ENCODE peak calls at places on chromosomes 11 and 22, in six cellular contexts. T is PC-9; R is IMR-90; C is effector memory CD4-positive, alpha-beta T cell; V is Panc1; Y is CD4-positive, alpha-beta memory T cell. J is an unnamed sample.
A peak's percentile ranks its signal among the peaks of the same experiment; 100 is the strongest.

GRCh38 chr11:19595840-19596751 is 116.5 kb upstream of the NAV2 start:
- DNase-seq in T (peak; percentile 16), R (peak; percentile 90), C (no peak), V (peak; percentile 10), Y (no peak), J (no peak)

GRCh38 chr11:77882396-77882795 is 61.5 kb downstream of the AAMDC start:
- DNase-seq in T (no peak), R (no peak), C (no peak), V (no peak), Y (no peak), J (no peak)

GRCh38 chr11:13286247-13286821 is 8.7 kb downstream of the BMAL1 start:
- DNase-seq in T (no peak), R (no peak), C (no peak), V (no peak), Y (no peak), J (no peak)

GRCh38 chr11:65429724-65430405 is 7.3 kb downstream of the NEAT1 start:
- DNase-seq in T (peak; percentile 56), R (peak; percentile 80), C (no peak), V (no peak), Y (peak; percentile 36), J (no peak)

GRCh38 chr11:36034572-36035331 is 90.9 kb downstream of the LDLRAD3 start:
- DNase-seq in T (peak; percentile 55), R (peak; percentile 90), C (no peak), V (no peak), Y (no peak), J (no peak)

GRCh38 chr11:119691701-119692546 is 37.1 kb downstream of the NECTIN1 start:
- DNase-seq in T (no peak), R (no peak), C (no peak), V (no peak), Y (no peak), J (no peak)

GRCh38 chr11:34637303-34637702 is 16.4 kb downstream of the EHF start:
- DNase-seq in T (no peak), R (no peak), C (no peak), V (no peak), Y (no peak), J (no peak)

GRCh38 chr11:121610706-121611105 is 157.9 kb upstream of the SORL1-AS1 start:
- DNase-seq in T (no peak), R (no peak), C (no peak), V (no peak), Y (no peak), J (no peak)

GRCh38 chr11:21514298-21514697 is 678.6 kb upstream of the ANO5 start:
- DNase-seq in T (peak; percentile 1), R (no peak), C (no peak), V (no peak), Y (no peak), J (no peak)

GRCh38 chr22:43451651-43452050 is 39.8 kb downstream of the MPPED1 start:
- DNase-seq in T (no peak), R (no peak), C (no peak), V (no peak), Y (no peak), J (no peak)
- H3K27ac ChIP-seq in T (no peak overlapping the region), R (no peak overlapping the region), C (no peak overlapping the region), V (no peak overlapping the region), Y (no peak overlapping the region), J (no peak overlapping the region)

GRCh38 chr11:125279680-125280079 is 115.1 kb downstream of the PKNOX2 start:
- DNase-seq in T (no peak), R (no peak), C (no peak), V (no peak), Y (no peak), J (no peak)
- H3K4me1 ChIP-seq in T (peaks cover 7% of the 10 kb centered on the region), R (no peaks in the 10 kb centered on the region), C (no peaks in the 10 kb centered on the region), V (no peaks in the 10 kb centered on the region), Y (no peaks in the 10 kb centered on the region), J (no peaks in the 10 kb centered on the region)

GRCh38 chr11:62539238-62539925 is 7.2 kb downstream of the AHNAK start:
- DNase-seq in T (peak; percentile 94), R (peak; percentile 93), C (no peak), V (no peak), Y (peak; percentile 26), J (no peak)
- H3K4me3 ChIP-seq in T (peak overlapping the region; percentile 36), R (no peak overlapping the region), C (peak overlapping the region; percentile 39), V (peak overlapping the region; percentile 80), Y (peak overlapping the region; percentile 44), J (no peak overlapping the region)

DNA sequence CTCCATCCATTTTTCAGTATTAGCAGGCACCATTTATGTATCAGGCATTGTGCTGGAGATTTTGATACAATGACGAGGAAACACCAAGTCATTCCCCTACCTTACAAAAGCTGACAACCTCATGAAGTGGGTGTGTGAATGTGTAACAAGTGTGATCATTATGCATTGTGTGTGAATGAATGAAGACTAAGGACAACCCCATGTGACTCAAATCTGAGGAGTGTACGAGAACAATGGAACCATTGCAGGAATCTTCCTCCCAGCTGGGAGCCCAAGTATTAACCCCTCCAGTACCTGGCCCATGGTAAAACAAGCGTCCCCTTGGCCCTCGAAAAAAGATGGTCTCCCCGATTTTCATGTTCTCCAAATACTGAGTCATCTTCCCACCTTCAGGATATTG is 4.4 kb downstream of the CYB5R2 start:
- DNase-seq in T (no peak), R (no peak), C (no peak), V (no peak), Y (no peak), J (no peak)
- H3K27ac ChIP-seq in T (no peak overlapping the region), R (no peak overlapping the region), C (no peak overlapping the region), V (no peak overlapping the region), Y (no peak overlapping the region), J (no peak overlapping the region)

GRCh38 chr11:69208190-69209037 is 52.7 kb downstream of the SMIM38 start:
- DNase-seq in T (no peak), R (no peak), C (no peak), V (no peak), Y (no peak), J (no peak)

GRCh38 chr11:69210660-69211035 is 54.9 kb downstream of the SMIM38 start:
- DNase-seq in T (no peak), R (no peak), C (no peak), V (no peak), Y (no peak), J (no peak)

GRCh38 chr11:69209038-69209350 is 53.3 kb downstream of the SMIM38 start:
- DNase-seq in T (no peak), R (no peak), C (no peak), V (no peak), Y (no peak), J (no peak)

GRCh38 chr11:69209936-69210659 is 54.4 kb downstream of the SMIM38 start:
- DNase-seq in T (peak; percentile 53), R (no peak), C (no peak), V (no peak), Y (no peak), J (no peak)

DNA sequence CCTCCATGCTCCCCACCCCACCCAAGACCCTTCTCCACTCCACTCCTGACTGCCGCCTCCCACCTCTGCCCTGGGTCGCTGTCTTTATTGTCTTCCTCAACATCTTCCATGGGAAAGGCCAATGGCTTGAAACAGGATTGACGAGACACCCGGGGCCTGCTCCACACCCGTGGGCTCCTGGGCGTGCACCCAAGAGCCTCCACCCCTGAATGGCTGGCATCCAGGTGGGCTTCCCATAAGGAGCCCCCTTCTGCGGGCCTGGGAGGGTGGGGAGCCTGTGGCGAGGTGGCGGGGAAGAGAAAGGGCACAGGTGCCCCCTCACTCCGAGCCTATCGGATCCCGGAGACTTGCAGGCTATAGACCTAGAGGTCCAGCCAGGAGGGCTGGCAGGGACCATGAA is 53.7 kb downstream of the SMIM38 start:
- DNase-seq in T (no peak), R (no peak), C (no peak), V (no peak), Y (no peak), J (no peak)
- H3K4me1 ChIP-seq in T (peaks cover 12% of the 10 kb centered on the region), R (no peaks in the 10 kb centered on the region), C (no peaks in the 10 kb centered on the region), V (no peaks in the 10 kb centered on the region), Y (no peaks in the 10 kb centered on the region), J (no peaks in the 10 kb centered on the region)